ENCODE peak calls at places on chromosomes 1 and 21, in four cellular contexts. U is MM.1S; I is CD8-positive, alpha-beta T cell; Q is fibroblast of villous mesenchyme. O is an unnamed sample.

GRCh38 chr1:90717665-90718410 is 736 bp upstream of the BARHL2 start:
- DNase-seq in U (no peak), I (no peak), Q (no peak), O (peak; percentile 48)

GRCh38 chr1:43688594-43689000 is 18.7 kb upstream of the ST3GAL3 start:
- DNase-seq in U (peak; percentile 30), I (no peak), Q (peak; percentile 82), O (no peak)

GRCh38 chr21:42031241-42031640 is 21.1 kb upstream of the ZBTB21 start:
- DNase-seq in U (peak; percentile 81), I (no peak), Q (no peak), O (no peak)

GRCh38 chr1:101410048-101410878 is 173.4 kb downstream of the S1PR1 start:
- DNase-seq in U (no peak), I (no peak), Q (no peak), O (no peak)

GRCh38 chr1:153790996-153791855 is 16.0 kb downstream of the SLC27A3 start:
- DNase-seq in U (peak; percentile 97), I (no peak), Q (peak; percentile 97), O (no peak)

GRCh38 chr1:233884461-233885151 is 19.9 kb upstream of the SLC35F3 start:
- DNase-seq in U (no peak), I (no peak), Q (peak; percentile 25), O (no peak)

GRCh38 chr1:109882288-109883245 is 28.1 kb upstream of the CSF1 start:
- DNase-seq in U (no peak), I (no peak), Q (no peak), O (no peak)

GRCh38 chr1:201346337-201346939 is 31.0 kb downstream of the TNNT2 start:
- DNase-seq in U (peak; percentile 27), I (no peak), Q (peak; percentile 54), O (peak; percentile 44)

GRCh38 chr1:232385221-232385620 is 244.7 kb downstream of the SIPA1L2 start:
- DNase-seq in U (no peak), I (no peak), Q (peak; percentile 59), O (no peak)

GRCh38 chr1:180182721-180183311 is 28.1 kb downstream of the QSOX1 start:
- DNase-seq in U (no peak), I (no peak), Q (no peak), O (no peak)

GRCh38 chr1:10904396-10905358 is 107.8 kb upstream of the TARDBP start:
- DNase-seq in U (no peak), I (peak; percentile 34), Q (no peak), O (peak; percentile 80)

GRCh38 chr1:59481915-59482505 is 185.1 kb downstream of the FGGY start:
- DNase-seq in U (no peak), I (no peak), Q (peak; percentile 37), O (no peak)

GRCh38 chr21:42406201-42406601 is 2.5 kb downstream of the UBASH3A start:
- DNase-seq in U (no peak), I (no peak), Q (no peak), O (peak; percentile 72)

GRCh38 chr1:208510192-208510952 is 266.2 kb upstream of the PLXNA2 start:
- DNase-seq in U (no peak), I (no peak), Q (peak; percentile 13), O (no peak)

GRCh38 chr1:116763787-116764465 is 9.7 kb downstream of the CD2 start:
- DNase-seq in U (peak; percentile 31), I (no peak), Q (no peak), O (peak; percentile 80)

GRCh38 chr1:153749408-153750005 is 21.7 kb downstream of the INTS3 start:
- DNase-seq in U (peak; percentile 86), I (peak; percentile 71), Q (peak; percentile 86), O (peak; percentile 68)

GRCh38 chr1:9720785-9721605 is 69.5 kb downstream of the PIK3CD start:
- DNase-seq in U (no peak), I (no peak), Q (no peak), O (no peak)

GRCh38 chr1:92483442-92484170 is 3.1 kb downstream of the GFI1 start:
- DNase-seq in U (peak; percentile 78), I (no peak), Q (no peak), O (peak; percentile 46)

GRCh38 chr1:227748496-227749182 is 13.4 kb downstream of the SNAP47 start:
- DNase-seq in U (no peak), I (no peak), Q (peak; percentile 80), O (no peak)

GRCh38 chr1:221611930-221612777 is 129.7 kb downstream of the DUSP10 start:
- DNase-seq in U (no peak), I (no peak), Q (peak; percentile 91), O (no peak)

GRCh38 chr1:2801535-2802291 is at the start of gene TTC34:
- DNase-seq in U (no peak), I (peak; percentile 27), Q (no peak), O (no peak)

DNA sequence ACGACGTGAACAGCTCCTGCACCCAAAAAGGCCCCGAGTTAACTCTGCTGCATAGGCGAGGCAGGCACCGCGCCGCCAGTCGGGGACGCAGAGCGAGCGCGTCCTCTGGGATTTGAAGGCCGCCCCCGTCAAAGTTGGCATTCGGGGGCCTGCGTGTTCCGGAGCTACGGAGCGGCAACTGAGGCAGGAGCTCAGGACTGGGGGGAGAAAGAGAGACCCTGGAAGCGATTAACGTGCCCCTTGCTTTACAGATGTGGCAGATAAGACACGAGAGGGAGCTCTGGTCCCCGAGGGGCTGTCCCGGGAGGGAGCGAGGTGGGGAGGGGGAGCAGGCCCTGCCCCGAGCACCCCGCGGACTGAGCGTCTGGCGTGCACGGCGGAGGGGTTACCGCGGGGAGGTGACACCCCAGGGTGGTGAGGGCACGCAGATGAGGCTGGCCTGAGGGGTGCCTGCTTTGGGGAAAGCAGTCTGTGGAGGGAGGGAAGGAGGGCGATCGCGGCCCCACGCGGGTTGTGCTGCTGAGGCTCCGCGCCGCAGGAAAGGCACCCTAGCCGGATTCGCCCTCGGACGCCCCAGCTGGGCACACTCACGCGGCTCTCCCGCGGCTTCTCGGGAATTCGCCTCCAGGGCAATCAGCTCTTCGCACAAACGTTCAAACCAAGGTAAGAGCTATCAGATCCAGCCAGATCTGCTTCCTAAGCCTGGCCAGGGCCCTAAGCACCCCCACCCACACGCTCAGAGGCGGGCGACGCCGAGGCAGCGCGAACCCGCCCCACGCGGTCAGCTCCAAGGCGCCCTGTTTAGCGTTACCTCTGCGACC is 26.5 kb downstream of the ACTA1 start:
- DNase-seq in U (no peak), I (no peak), Q (no peak), O (no peak)
- H3K4me3 ChIP-seq in U (no peak overlapping the region), I (peak overlapping the region; percentile 39), Q (no peak overlapping the region), O (no peak overlapping the region)

GRCh38 chr21:19853061-19853460 is 1145.1 kb upstream of the NCAM2 start:
- DNase-seq in U (no peak), I (no peak), Q (no peak), O (no peak)
- H3K4me3 ChIP-seq in U (no peak overlapping the region), I (no peak overlapping the region), Q (no peak overlapping the region), O (no peak overlapping the region)

GRCh38 chr1:65792671-65793358 is at the start of gene PDE4B:
- DNase-seq in U (no peak), I (no peak), Q (peak; percentile 30), O (no peak)
- H3K4me3 ChIP-seq in U (peak within 1 kb of the TSS; percentile 14), I (no peak within 1 kb of the TSS), Q (peak within 1 kb of the TSS; percentile 43), O (no peak within 1 kb of the TSS)

DNA sequence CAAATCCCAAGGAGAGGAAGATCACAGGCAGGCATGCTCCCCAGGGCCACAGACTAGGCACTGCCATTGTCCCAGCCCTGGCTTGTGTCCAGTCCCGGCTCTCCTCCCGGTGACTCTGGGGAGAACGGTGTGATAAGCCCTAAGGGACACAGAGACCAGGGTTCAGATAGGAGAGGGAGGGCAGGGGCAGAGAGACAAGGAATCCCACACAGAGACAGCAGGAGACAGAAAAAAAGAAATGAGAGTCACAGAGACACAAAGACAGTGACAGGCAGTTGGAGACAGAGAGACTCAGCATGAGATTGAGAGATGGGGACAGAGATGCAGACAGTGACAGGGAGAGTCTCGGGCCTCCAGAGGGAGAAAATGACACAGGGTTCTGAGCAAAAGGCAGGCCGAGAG is 361 bp downstream of the INSRR start:
- DNase-seq in U (no peak), I (no peak), Q (no peak), O (no peak)
- H3K4me3 ChIP-seq in U (no peak overlapping the region), I (no peak overlapping the region), Q (peak overlapping the region; percentile 15), O (no peak overlapping the region)

GRCh38 chr1:150574260-150575071 is 4.9 kb downstream of the MCL1 start:
- DNase-seq in U (no peak), I (no peak), Q (no peak), O (no peak)

GRCh38 chr1:150576367-150576711 is 3.1 kb downstream of the MCL1 start:
- DNase-seq in U (no peak), I (no peak), Q (no peak), O (no peak)

GRCh38 chr1:150575072-150575489 is 4.3 kb downstream of the MCL1 start:
- DNase-seq in U (no peak), I (no peak), Q (no peak), O (no peak)

GRCh38 chr1:150575518-150576366 is 3.7 kb downstream of the MCL1 start:
- DNase-seq in U (no peak), I (no peak), Q (peak; percentile 48), O (no peak)

GRCh38 chr1:150572918-150573647 is 6.3 kb downstream of the MCL1 start:
- DNase-seq in U (no peak), I (no peak), Q (no peak), O (no peak)
- H3K4me3 ChIP-seq in U (no peak overlapping the region), I (peak overlapping the region; percentile 33), Q (peak overlapping the region; percentile 23), O (no peak overlapping the region)

DNA sequence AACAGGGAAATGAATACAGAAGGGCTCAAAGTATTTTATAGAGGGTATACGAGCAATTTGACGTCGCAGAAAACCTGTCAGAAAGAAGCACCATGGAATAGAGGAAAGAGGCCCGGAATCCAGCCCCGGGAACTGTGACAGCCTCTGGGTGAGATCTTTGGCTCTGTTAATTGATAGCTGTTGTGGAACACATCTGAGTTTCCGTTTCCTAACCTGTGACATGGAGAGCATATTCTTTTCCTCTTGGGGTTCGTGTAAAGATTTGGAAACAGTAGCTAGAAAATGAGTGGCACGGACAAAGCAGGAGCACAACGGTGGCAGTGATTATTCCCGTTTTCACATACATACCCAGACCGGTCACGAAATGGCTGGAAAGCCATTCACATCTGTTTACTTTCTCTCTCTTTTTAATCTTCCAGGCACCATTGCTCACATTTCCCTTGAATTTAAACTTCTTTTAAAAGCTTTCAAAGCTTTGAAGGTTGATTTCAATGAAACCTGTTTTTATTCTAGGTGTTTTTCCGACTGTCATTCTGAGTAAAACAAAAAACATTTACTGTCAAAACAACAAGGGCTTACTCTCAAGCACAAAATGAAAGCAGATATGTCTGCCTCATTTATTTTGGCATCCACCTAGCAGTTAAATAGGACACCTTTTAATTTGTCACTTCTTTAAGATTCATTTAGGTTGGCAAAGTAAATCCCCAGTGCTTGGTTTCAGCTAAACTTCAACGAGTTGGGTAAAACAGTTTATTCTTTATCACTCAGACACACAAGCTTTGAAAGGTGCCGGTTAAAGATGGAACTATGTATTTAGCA is 26.7 kb upstream of the C8B start:
- DNase-seq in U (no peak), I (no peak), Q (no peak), O (no peak)
- H3K4me3 ChIP-seq in U (no peak overlapping the region), I (no peak overlapping the region), Q (no peak overlapping the region), O (no peak overlapping the region)

O was measured in Jurkat, Clone E6-1.